ENCODE peak calls at places on chromosomes 12 and 14, in seven cellular contexts. One of them, this sample, is unnamed.

GRCh38 chr12:103930787-103931536 is 752 bp downstream of the HSP90B1 start:
- DNase-seq in SK-N-SH: no peak
- DNase-seq in GM12878: no peak
- DNase-seq in GM12891: no peak
- DNase-seq in K562: peak; percentile 47
- DNase-seq in H1: no peak
- DNase-seq in HepG2: peak; percentile 13
- DNase-seq in this sample: peak; percentile 23

GRCh38 chr14:100421756-100422470 is 98.8 kb downstream of the SLC25A47 start:
- DNase-seq in SK-N-SH: peak; percentile 53
- DNase-seq in GM12878: no peak
- DNase-seq in GM12891: no peak
- DNase-seq in K562: no peak
- DNase-seq in H1: no peak
- DNase-seq in HepG2: no peak
- DNase-seq in this sample: no peak

GRCh38 chr12:126974779-126975178 is 1292.2 kb upstream of the TMEM132C start:
- DNase-seq in SK-N-SH: no peak
- DNase-seq in GM12878: no peak
- DNase-seq in GM12891: no peak
- DNase-seq in K562: peak; percentile 48
- DNase-seq in H1: no peak
- DNase-seq in HepG2: no peak
- DNase-seq in this sample: no peak

GRCh38 chr14:80926706-80927384 is 14.7 kb downstream of the CEP128 start:
- DNase-seq in SK-N-SH: no peak
- DNase-seq in GM12878: no peak
- DNase-seq in GM12891: no peak
- DNase-seq in K562: no peak
- DNase-seq in H1: no peak
- DNase-seq in HepG2: no peak
- DNase-seq in this sample: no peak

GRCh38 chr12:60693019-60693626 is 1097.3 kb downstream of the SLC16A7 start:
- DNase-seq in SK-N-SH: no peak
- DNase-seq in GM12878: no peak
- DNase-seq in GM12891: no peak
- DNase-seq in K562: no peak
- DNase-seq in H1: no peak
- DNase-seq in HepG2: no peak
- DNase-seq in this sample: no peak

GRCh38 chr12:131091976-131092691 is 138.4 kb downstream of the ADGRD1 start:
- DNase-seq in SK-N-SH: no peak
- DNase-seq in GM12878: peak; percentile 38
- DNase-seq in GM12891: no peak
- DNase-seq in K562: no peak
- DNase-seq in H1: no peak
- DNase-seq in HepG2: no peak
- DNase-seq in this sample: no peak

GRCh38 chr12:97203408-97203807 is 259.2 kb upstream of the RMST start:
- DNase-seq in SK-N-SH: no peak
- DNase-seq in GM12878: no peak
- DNase-seq in GM12891: no peak
- DNase-seq in K562: no peak
- DNase-seq in H1: no peak
- DNase-seq in HepG2: no peak
- DNase-seq in this sample: no peak

GRCh38 chr12:91109148-91109564 is 2.1 kb downstream of the LUM start:
- DNase-seq in SK-N-SH: no peak
- DNase-seq in GM12878: peak; percentile 15
- DNase-seq in GM12891: no peak
- DNase-seq in K562: peak; percentile 7
- DNase-seq in H1: peak; percentile 69
- DNase-seq in HepG2: peak; percentile 20
- DNase-seq in this sample: no peak

GRCh38 chr12:10388611-10389010 is 1.2 kb downstream of the KLRK1 start:
- DNase-seq in SK-N-SH: no peak
- DNase-seq in GM12878: no peak
- DNase-seq in GM12891: no peak
- DNase-seq in K562: no peak
- DNase-seq in H1: no peak
- DNase-seq in HepG2: no peak
- DNase-seq in this sample: no peak

GRCh38 chr12:121992059-121992879 is 29.4 kb upstream of the BCL7A start:
- DNase-seq in SK-N-SH: no peak
- DNase-seq in GM12878: peak; percentile 96
- DNase-seq in GM12891: peak; percentile 53
- DNase-seq in K562: no peak
- DNase-seq in H1: no peak
- DNase-seq in HepG2: peak; percentile 39
- DNase-seq in this sample: no peak
- TF ChIP-seq POLR2AphosphoS5 in SK-N-SH: peak; percentile 77
- TF ChIP-seq POLR2AphosphoS5 in GM12878: peak; percentile 68
- TF ChIP-seq POLR2AphosphoS5 in GM12891: peak; percentile 59
- TF ChIP-seq POLR2AphosphoS5 in K562: no peak
- TF ChIP-seq POLR2AphosphoS5 in H1: no peak
- TF ChIP-seq POLR2AphosphoS5 in HepG2: no peak
- TF ChIP-seq POLR2AphosphoS5 in this sample: peak; percentile 77

DNA sequence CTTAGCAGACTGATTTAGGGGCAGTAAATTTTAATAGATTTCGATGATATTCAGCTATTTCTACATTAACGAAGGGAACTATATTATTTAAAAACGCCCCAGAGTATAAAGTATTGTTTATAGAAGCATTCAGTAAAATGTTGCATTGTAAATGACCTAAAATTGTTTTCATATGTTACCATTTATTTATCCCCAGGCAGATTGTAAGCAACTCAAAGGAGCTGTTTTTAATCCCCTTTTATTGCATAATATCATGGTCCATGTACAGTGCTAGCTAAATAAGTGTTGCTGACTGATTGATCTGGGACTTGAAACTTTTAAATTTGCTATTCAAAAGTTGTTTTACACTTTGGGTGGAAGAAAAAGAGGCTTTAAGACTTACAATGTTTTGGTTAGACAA is 199.0 kb upstream of the SLC38A2 start:
- DNase-seq in SK-N-SH: no peak
- DNase-seq in GM12878: no peak
- DNase-seq in GM12891: no peak
- DNase-seq in K562: no peak
- DNase-seq in H1: no peak
- DNase-seq in HepG2: no peak
- DNase-seq in this sample: no peak
- TF ChIP-seq TAF1 in SK-N-SH: no peak
- TF ChIP-seq TAF1 in GM12878: no peak
- TF ChIP-seq TAF1 in GM12891: no peak
- TF ChIP-seq TAF1 in K562: no peak
- TF ChIP-seq TAF1 in H1: no peak
- TF ChIP-seq TAF1 in HepG2: no peak
- TF ChIP-seq TAF1 in this sample: no peak

GRCh38 chr12:6936378-6936638 is 7.3 kb upstream of the RNU7-1 start:
- DNase-seq in SK-N-SH: no peak
- DNase-seq in GM12878: no peak
- DNase-seq in GM12891: no peak
- DNase-seq in K562: no peak
- DNase-seq in H1: no peak
- DNase-seq in HepG2: no peak
- DNase-seq in this sample: no peak
- TF ChIP-seq POLR2AphosphoS5 in SK-N-SH: no peak
- TF ChIP-seq POLR2AphosphoS5 in GM12878: no peak
- TF ChIP-seq POLR2AphosphoS5 in GM12891: no peak
- TF ChIP-seq POLR2AphosphoS5 in K562: no peak
- TF ChIP-seq POLR2AphosphoS5 in H1: no peak
- TF ChIP-seq POLR2AphosphoS5 in HepG2: no peak
- TF ChIP-seq POLR2AphosphoS5 in this sample: peak; percentile 2

GRCh38 chr14:92670177-92670576 is 78.2 kb downstream of the LGMN start:
- DNase-seq in SK-N-SH: peak; percentile 52
- DNase-seq in GM12878: no peak
- DNase-seq in GM12891: no peak
- DNase-seq in K562: no peak
- DNase-seq in H1: no peak
- DNase-seq in HepG2: no peak
- DNase-seq in this sample: no peak
- TF ChIP-seq TAF1 in SK-N-SH: no peak
- TF ChIP-seq TAF1 in GM12878: no peak
- TF ChIP-seq TAF1 in GM12891: no peak
- TF ChIP-seq TAF1 in K562: no peak
- TF ChIP-seq TAF1 in H1: no peak
- TF ChIP-seq TAF1 in HepG2: no peak
- TF ChIP-seq TAF1 in this sample: no peak

DNA sequence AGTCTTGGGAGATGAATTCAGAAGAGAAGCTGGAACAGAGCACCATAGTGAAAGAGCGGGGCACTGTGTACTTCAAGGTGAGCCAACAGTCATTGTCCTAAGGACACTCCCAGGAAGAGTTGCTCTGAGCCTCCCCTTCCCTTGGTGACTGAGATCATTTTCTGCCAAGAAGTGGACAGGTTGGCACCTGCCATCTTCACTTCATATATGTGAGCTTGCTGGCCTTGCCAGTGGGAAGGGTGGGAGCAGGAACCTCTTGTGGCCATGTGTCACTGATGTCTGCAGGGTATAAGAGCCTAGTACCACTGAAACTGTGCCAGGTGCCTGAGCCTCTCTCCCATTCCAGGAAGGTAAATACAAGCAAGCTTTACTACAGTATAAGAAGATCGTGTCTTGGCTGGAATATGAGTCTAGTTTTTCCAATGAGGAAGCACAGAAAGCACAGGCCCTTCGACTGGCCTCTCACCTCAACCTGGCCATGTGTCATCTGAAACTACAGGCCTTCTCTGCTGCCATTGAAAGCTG is 5.3 kb downstream of the FKBP4 start:
- DNase-seq in SK-N-SH: no peak
- DNase-seq in GM12878: no peak
- DNase-seq in GM12891: no peak
- DNase-seq in K562: no peak
- DNase-seq in H1: no peak
- DNase-seq in HepG2: no peak
- DNase-seq in this sample: no peak
- TF ChIP-seq POLR2AphosphoS5 in SK-N-SH: no peak
- TF ChIP-seq POLR2AphosphoS5 in GM12878: no peak
- TF ChIP-seq POLR2AphosphoS5 in GM12891: no peak
- TF ChIP-seq POLR2AphosphoS5 in K562: no peak
- TF ChIP-seq POLR2AphosphoS5 in H1: no peak
- TF ChIP-seq POLR2AphosphoS5 in HepG2: no peak
- TF ChIP-seq POLR2AphosphoS5 in this sample: no peak

GRCh38 chr14:76386922-76387782 is 11.2 kb downstream of the ESRRB start:
- DNase-seq in SK-N-SH: peak; percentile 90
- DNase-seq in GM12878: peak; percentile 7
- DNase-seq in GM12891: peak; percentile 87
- DNase-seq in K562: peak; percentile 76
- DNase-seq in H1: peak; percentile 41
- DNase-seq in HepG2: peak; percentile 57
- DNase-seq in this sample: peak; percentile 82
- TF ChIP-seq TAF1 in SK-N-SH: no peak
- TF ChIP-seq TAF1 in GM12878: no peak
- TF ChIP-seq TAF1 in GM12891: no peak
- TF ChIP-seq TAF1 in K562: no peak
- TF ChIP-seq TAF1 in H1: no peak
- TF ChIP-seq TAF1 in HepG2: no peak
- TF ChIP-seq TAF1 in this sample: no peak

GRCh38 chr14:59249029-59249428 is 60.6 kb downstream of the DAAM1 start:
- DNase-seq in SK-N-SH: no peak
- DNase-seq in GM12878: no peak
- DNase-seq in GM12891: no peak
- DNase-seq in K562: no peak
- DNase-seq in H1: no peak
- DNase-seq in HepG2: no peak
- DNase-seq in this sample: no peak
- TF ChIP-seq POLR2AphosphoS5 in SK-N-SH: no peak
- TF ChIP-seq POLR2AphosphoS5 in GM12878: no peak
- TF ChIP-seq POLR2AphosphoS5 in GM12891: no peak
- TF ChIP-seq POLR2AphosphoS5 in K562: no peak
- TF ChIP-seq POLR2AphosphoS5 in H1: no peak
- TF ChIP-seq POLR2AphosphoS5 in HepG2: no peak
- TF ChIP-seq POLR2AphosphoS5 in this sample: no peak

GRCh38 chr12:66240106-66240820 is 51.2 kb downstream of the IRAK3 start:
- DNase-seq in SK-N-SH: no peak
- DNase-seq in GM12878: no peak
- DNase-seq in GM12891: no peak
- DNase-seq in K562: no peak
- DNase-seq in H1: no peak
- DNase-seq in HepG2: no peak
- DNase-seq in this sample: no peak

GRCh38 chr12:66244446-66244845 is 55.4 kb downstream of the IRAK3 start:
- DNase-seq in SK-N-SH: no peak
- DNase-seq in GM12878: no peak
- DNase-seq in GM12891: no peak
- DNase-seq in K562: no peak
- DNase-seq in H1: no peak
- DNase-seq in HepG2: no peak
- DNase-seq in this sample: no peak

GRCh38 chr12:66242261-66242760 is 53.3 kb downstream of the IRAK3 start:
- DNase-seq in SK-N-SH: no peak
- DNase-seq in GM12878: no peak
- DNase-seq in GM12891: no peak
- DNase-seq in K562: no peak
- DNase-seq in H1: no peak
- DNase-seq in HepG2: no peak
- DNase-seq in this sample: no peak

GRCh38 chr12:66239295-66239694 is 50.3 kb downstream of the IRAK3 start:
- DNase-seq in SK-N-SH: no peak
- DNase-seq in GM12878: no peak
- DNase-seq in GM12891: no peak
- DNase-seq in K562: no peak
- DNase-seq in H1: no peak
- DNase-seq in HepG2: no peak
- DNase-seq in this sample: no peak

DNA sequence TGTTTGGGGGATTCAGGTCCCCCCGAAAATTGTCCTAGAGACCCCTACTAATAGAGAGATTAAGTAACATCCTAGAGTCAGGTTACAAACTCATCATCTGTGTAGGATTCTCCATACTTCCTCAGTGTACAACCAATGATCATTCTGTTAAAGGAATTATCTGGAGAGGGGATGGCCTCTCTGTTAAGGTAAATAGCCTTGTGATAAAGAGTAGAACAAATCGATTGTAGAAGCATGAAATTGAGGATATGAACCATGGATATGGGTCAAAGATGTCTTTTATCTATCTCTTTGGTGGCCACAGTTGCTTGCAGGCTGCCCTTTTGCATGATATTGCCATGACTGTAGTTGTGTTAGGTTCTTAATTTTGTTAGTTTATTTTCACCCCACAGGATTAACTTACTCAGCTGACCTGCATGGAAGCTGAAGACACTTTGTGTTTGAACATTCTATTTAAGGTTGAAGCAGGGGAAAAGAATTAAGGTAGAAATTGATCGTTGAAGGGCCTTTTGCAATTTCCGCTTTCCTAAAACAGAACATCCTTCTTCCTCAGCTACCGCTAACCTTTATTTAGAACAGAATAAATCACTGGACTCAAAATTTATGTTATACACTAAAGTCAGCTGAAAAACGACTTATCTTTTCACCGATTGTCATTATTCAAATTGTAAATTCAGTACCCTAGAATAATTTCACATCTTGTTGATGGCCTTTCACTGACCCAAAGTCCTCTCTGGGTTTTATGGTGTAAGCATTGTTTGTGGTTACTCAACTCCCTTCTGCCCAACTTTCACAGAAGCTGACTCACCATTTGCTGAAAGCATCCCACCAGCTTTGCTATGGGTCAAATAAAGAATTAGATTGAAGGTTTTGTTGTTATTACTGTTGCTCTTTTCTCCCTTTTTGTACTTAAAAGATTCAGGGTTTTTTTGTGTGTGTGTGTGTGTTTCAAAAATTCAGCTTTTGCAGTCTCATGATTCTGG is 52.3 kb downstream of the IRAK3 start:
- DNase-seq in SK-N-SH: no peak
- DNase-seq in GM12878: no peak
- DNase-seq in GM12891: no peak
- DNase-seq in K562: no peak
- DNase-seq in H1: no peak
- DNase-seq in HepG2: no peak
- DNase-seq in this sample: no peak
- TF ChIP-seq TAF1 in SK-N-SH: no peak
- TF ChIP-seq TAF1 in GM12878: no peak
- TF ChIP-seq TAF1 in GM12891: no peak
- TF ChIP-seq TAF1 in K562: no peak
- TF ChIP-seq TAF1 in H1: no peak
- TF ChIP-seq TAF1 in HepG2: no peak
- TF ChIP-seq TAF1 in this sample: no peak